ENCODE peak calls at places on chromosomes 7 and 10, in ten cellular contexts. D, H, L, V, X, B, S, A, E and T are unnamed samples.

GRCh38 chr10:58954163-58954562 is 222.3 kb upstream of the PHYHIPL start:
- DNase-seq in D (no peak), E (no peak), A (no peak), L (no peak), S (no peak), B (no peak), V (no peak), H (no peak), X (no peak), T (no peak)

GRCh38 chr10:127976286-127976685 is 69.4 kb downstream of the PTPRE start:
- DNase-seq in D (no peak), H (no peak), V (no peak), E (no peak), S (no peak), A (no peak), B (no peak), L (no peak), X (no peak), T (peak; percentile 29)

GRCh38 chr7:128860158-128861073 is 2.2 kb upstream of the ATP6V1F start:
- DNase-seq in B (no peak), S (peak; percentile 34), X (peak; percentile 45), L (no peak), H (no peak), V (no peak), E (no peak), A (no peak), D (no peak), T (no peak)

GRCh38 chr10:73911553-73912004 is 647 bp downstream of the PLAU start:
- DNase-seq in V (no peak), E (no peak), X (no peak), S (peak; percentile 45), H (no peak), L (no peak), D (no peak), B (no peak), A (no peak), T (no peak)

GRCh38 chr10:4246881-4247358 is 461.9 kb upstream of the KLF6 start:
- DNase-seq in S (no peak), H (no peak), D (no peak), B (no peak), A (no peak), V (no peak), L (no peak), E (no peak), X (no peak), T (no peak)

GRCh38 chr7:50962962-50963374 is 180.3 kb upstream of the GRB10 start:
- DNase-seq in V (no peak), B (no peak), H (no peak), S (peak; percentile 94), A (peak; percentile 95), D (peak; percentile 21), E (no peak), L (no peak), X (no peak), T (no peak)

GRCh38 chr10:119655566-119656001 is 4.4 kb downstream of the BAG3 start:
- DNase-seq in V (no peak), S (peak; percentile 29), X (no peak), D (no peak), B (no peak), L (peak; percentile 44), E (peak; percentile 30), A (no peak), H (no peak), T (no peak)

GRCh38 chr7:107100824-107101223 is 56.3 kb downstream of the PRKAR2B start:
- DNase-seq in X (no peak), H (no peak), A (no peak), E (no peak), D (no peak), V (no peak), L (no peak), S (no peak), B (no peak), T (no peak)

GRCh38 chr10:72744566-72744965 is 52.6 kb downstream of the MCU start:
- DNase-seq in S (no peak), E (no peak), H (no peak), B (no peak), X (no peak), V (no peak), D (no peak), L (peak; percentile 35), A (no peak), T (no peak)

GRCh38 chr10:33066558-33067236 is 108.7 kb upstream of the ITGB1 start:
- DNase-seq in D (no peak), B (no peak), L (no peak), X (no peak), A (no peak), H (no peak), V (no peak), E (no peak), S (no peak), T (no peak)

GRCh38 chr7:99990417-99990816 is 14.6 kb upstream of the AZGP1 start:
- DNase-seq in E (no peak), L (no peak), A (no peak), X (no peak), D (no peak), S (no peak), B (no peak), V (no peak), H (no peak), T (no peak)

GRCh38 chr7:93569189-93569588 is 5.3 kb downstream of the CALCR start:
- DNase-seq in B (no peak), H (no peak), L (no peak), V (no peak), D (no peak), S (no peak), E (no peak), A (no peak), X (no peak), T (no peak)

GRCh38 chr7:131004371-131004770 is 270.4 kb upstream of the KLF14 start:
- DNase-seq in H (no peak), L (no peak), D (no peak), A (no peak), E (no peak), B (no peak), X (no peak), S (no peak), V (no peak), T (no peak)

GRCh38 chr7:151195616-151196450 is 8.8 kb upstream of the ASB10 start:
- DNase-seq in B (no peak), S (no peak), V (no peak), H (no peak), X (no peak), L (no peak), A (no peak), D (no peak), E (no peak), T (no peak)

GRCh38 chr7:35694161-35694783 is 663 bp downstream of the HERPUD2 start:
- DNase-seq in E (no peak), X (peak; percentile 25), V (no peak), B (no peak), L (peak; percentile 85), H (no peak), D (peak; percentile 29), S (peak; percentile 40), A (peak; percentile 31), T (no peak)

GRCh38 chr10:784377-784758 is 94.9 kb upstream of the DIP2C start:
- DNase-seq in E (no peak), D (no peak), X (no peak), S (peak; percentile 18), V (no peak), B (no peak), H (no peak), L (peak; percentile 91), A (peak; percentile 46), T (no peak)

GRCh38 chr10:120810298-120810697 is 40.9 kb upstream of the WDR11 start:
- DNase-seq in B (no peak), E (no peak), H (no peak), X (no peak), A (no peak), V (no peak), L (no peak), D (no peak), S (no peak), T (no peak)

GRCh38 chr7:66700633-66701131 is 39.9 kb upstream of the RABGEF1 start:
- DNase-seq in H (no peak), L (peak; percentile 83), D (no peak), S (no peak), B (no peak), X (no peak), A (no peak), V (no peak), E (no peak), T (no peak)

GRCh38 chr7:30240401-30240800 is 44.0 kb upstream of the ZNRF2 start:
- DNase-seq in H (no peak), V (no peak), X (no peak), E (no peak), D (no peak), A (no peak), B (no peak), L (no peak), S (no peak), T (no peak)

GRCh38 chr7:23410446-23411183 is 59.7 kb downstream of the IGF2BP3 start:
- DNase-seq in X (peak; percentile 12), S (no peak), B (no peak), E (no peak), D (no peak), V (no peak), H (no peak), A (no peak), L (no peak), T (no peak)

GRCh38 chr7:43076606-43077005 is 35.8 kb upstream of the HECW1 start:
- DNase-seq in L (no peak), H (no peak), E (no peak), B (no peak), S (no peak), A (no peak), X (no peak), D (no peak), V (no peak), T (no peak)

GRCh38 chr7:44706788-44707557 is 41.7 kb upstream of the ZMIZ2 start:
- DNase-seq in L (peak; percentile 77), H (no peak), S (no peak), V (no peak), A (no peak), X (no peak), D (no peak), E (no peak), B (no peak), T (no peak)

GRCh38 chr7:37535841-37536240 is 87.2 kb upstream of the ELMO1 start:
- DNase-seq in L (no peak), V (no peak), A (no peak), E (no peak), H (no peak), B (no peak), D (no peak), X (no peak), S (no peak), T (no peak)

GRCh38 chr10:48568131-48568530 is 36.7 kb downstream of the ARHGAP22 start:
- DNase-seq in A (no peak), X (no peak), B (no peak), L (no peak), S (no peak), V (no peak), D (no peak), H (no peak), E (no peak), T (no peak)

GRCh38 chr7:31850601-31851000 is 163.6 kb downstream of the PPP1R17 start:
- DNase-seq in D (no peak), B (no peak), S (no peak), L (no peak), E (no peak), H (no peak), A (no peak), V (no peak), X (no peak), T (no peak)

GRCh38 chr7:36984051-36984492 is 259.8 kb upstream of the AOAH start:
- DNase-seq in B (no peak), E (no peak), A (no peak), L (no peak), D (no peak), V (no peak), X (no peak), H (no peak), S (no peak), T (no peak)

GRCh38 chr10:117536359-117536861 is 6.1 kb upstream of the EMX2 start:
- DNase-seq in S (no peak), A (no peak), H (no peak), D (no peak), B (no peak), E (no peak), L (no peak), X (no peak), V (no peak), T (no peak)

GRCh38 chr10:75378403-75378802 is 23.2 kb downstream of the ZNF503 start:
- DNase-seq in L (peak; percentile 11), V (no peak), D (no peak), H (no peak), S (no peak), A (no peak), E (no peak), B (no peak), X (no peak), T (no peak)